ENCODE peak calls at places on chromosomes 4 and X, in five cellular contexts. R is HCT116, G is K562, E is lower lobe of right lung, J is PC-3. W is an unnamed sample.

GRCh38 chrX:125378205-125378604 is 58.5 kb downstream of the TEX13C start:
- DNase-seq in R (no peak), G (no peak), E (no peak), J (peak; percentile 74), W (no peak)

GRCh38 chr4:174318829-174319764 is 35.4 kb downstream of the CEP44 start:
- DNase-seq in R (peak; percentile 22), G (peak; percentile 25), E (no peak), J (peak; percentile 45), W (no peak)

GRCh38 chr4:120066182-120066524 is 495 bp downstream of the MAD2L1 start:
- DNase-seq in R (no peak), G (peak; percentile 52), E (no peak), J (peak; percentile 33), W (no peak)

GRCh38 chr4:57172065-57172464 is 61.9 kb upstream of the IGFBP7 start:
- DNase-seq in R (no peak), G (no peak), E (no peak), J (no peak), W (no peak)

GRCh38 chrX:129788527-129788926 is 8.8 kb downstream of the SASH3 start:
- DNase-seq in R (no peak), G (no peak), E (no peak), J (no peak), W (no peak)

GRCh38 chr4:186149872-186150271 is 41.5 kb upstream of the CYP4V2 start:
- DNase-seq in R (no peak), G (no peak), E (no peak), J (peak; percentile 39), W (no peak)

GRCh38 chr4:4289575-4289929 is 402 bp downstream of the LYAR start:
- DNase-seq in R (no peak), G (no peak), E (peak; percentile 53), J (peak; percentile 9), W (no peak)

GRCh38 chr4:87839309-87839946 is 6.7 kb downstream of the MEPE start:
- DNase-seq in R (no peak), G (peak; percentile 32), E (no peak), J (peak; percentile 45), W (no peak)

GRCh38 chr4:3682236-3683076 is 83.7 kb upstream of the ADRA2C start:
- DNase-seq in R (no peak), G (no peak), E (peak; percentile 39), J (no peak), W (no peak)

GRCh38 chr4:41132055-41132683 is 82.2 kb downstream of the APBB2 start:
- DNase-seq in R (no peak), G (no peak), E (no peak), J (no peak), W (no peak)

GRCh38 chr4:41135761-41136160 is 78.6 kb downstream of the APBB2 start:
- DNase-seq in R (no peak), G (no peak), E (no peak), J (no peak), W (no peak)

GRCh38 chr4:41136456-41136855 is 77.9 kb downstream of the APBB2 start:
- DNase-seq in R (no peak), G (no peak), E (no peak), J (no peak), W (no peak)

GRCh38 chr4:41134581-41134980 is 79.8 kb downstream of the APBB2 start:
- DNase-seq in R (no peak), G (no peak), E (no peak), J (no peak), W (no peak)

DNA sequence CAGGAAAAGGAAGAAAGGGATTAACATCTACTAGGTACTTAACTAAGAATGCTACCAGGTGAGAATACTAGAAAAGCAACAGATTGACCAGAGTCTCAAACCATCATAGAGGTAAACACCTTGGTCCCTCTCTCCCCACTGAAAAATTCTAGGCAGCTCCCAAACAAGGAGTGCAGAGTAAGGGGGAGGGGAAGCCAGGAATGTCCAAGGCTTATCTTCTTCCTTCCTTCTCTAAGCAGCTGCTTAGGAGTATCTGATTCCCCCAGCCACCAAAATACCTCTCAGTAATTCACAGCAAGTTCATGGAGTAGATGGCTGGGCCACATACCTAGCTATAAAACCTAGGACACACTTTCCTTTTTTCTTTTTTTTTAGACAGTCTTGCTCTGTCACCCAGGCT is 80.7 kb downstream of the APBB2 start:
- DNase-seq in R (no peak), G (no peak), E (no peak), J (no peak), W (no peak)
- H3K4me3 ChIP-seq in R (no peak overlapping the region), G (no peak overlapping the region), E (no peak overlapping the region), J (no peak overlapping the region), W (no peak overlapping the region)

DNA sequence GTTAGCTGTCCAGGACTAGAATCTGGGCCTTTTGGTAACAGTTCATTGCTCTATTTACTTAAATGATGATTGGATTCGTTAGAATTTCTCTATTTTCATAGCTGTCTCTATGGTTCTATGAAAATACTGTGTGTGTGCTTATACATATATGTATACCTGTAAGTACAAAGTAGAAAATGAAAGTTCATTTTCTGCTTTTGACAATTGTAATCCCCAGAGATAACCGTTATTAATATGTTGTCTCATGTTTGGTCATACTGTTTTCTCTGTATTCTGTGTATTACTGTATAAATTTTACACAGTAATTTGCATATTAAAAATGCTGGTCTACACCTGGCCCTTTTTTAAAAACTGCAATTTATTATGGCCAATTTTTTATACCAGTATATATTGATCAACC is 55.4 kb downstream of the CLCN3 start:
- DNase-seq in R (no peak), G (no peak), E (no peak), J (no peak), W (no peak)
- TF ChIP-seq CTCF in R (no peak), G (no peak), E (no peak), J (no peak), W (no peak)

GRCh38 chr4:73620115-73620792 is at the start of gene RASSF6:
- DNase-seq in R (peak; percentile 55), G (peak; percentile 27), E (peak; percentile 88), J (peak; percentile 79), W (no peak)
- H3K4me3 ChIP-seq in R (peak within 1 kb of the TSS; percentile 57), G (peak within 1 kb of the TSS; percentile 38), E (peak within 1 kb of the TSS; percentile 46), J (peak within 1 kb of the TSS; percentile 71), W (no peak within 1 kb of the TSS)

GRCh38 chr4:112189754-112190153 is 41.8 kb upstream of the AP1AR start:
- DNase-seq in R (no peak), G (no peak), E (no peak), J (peak; percentile 18), W (no peak)
- TF ChIP-seq CTCF in R (peak; percentile 45), G (no peak), E (no peak), J (peak; percentile 55), W (peak; percentile 29)

GRCh38 chr4:108624263-108625056 is 4.1 kb downstream of the RPL34 start:
- DNase-seq in R (no peak), G (no peak), E (no peak), J (no peak), W (no peak)

GRCh38 chr4:108620101-108620932 is at the start of gene RPL34:
- DNase-seq in R (peak; percentile 97), G (peak; percentile 93), E (peak; percentile 99), J (peak; percentile 95), W (peak; percentile 93)

GRCh38 chr4:108620933-108621905 is 843 bp downstream of the RPL34 start:
- DNase-seq in R (no peak), G (no peak), E (no peak), J (no peak), W (no peak)

GRCh38 chr4:108622022-108622421 is 1.6 kb downstream of the RPL34 start:
- DNase-seq in R (no peak), G (no peak), E (no peak), J (no peak), W (no peak)

DNA sequence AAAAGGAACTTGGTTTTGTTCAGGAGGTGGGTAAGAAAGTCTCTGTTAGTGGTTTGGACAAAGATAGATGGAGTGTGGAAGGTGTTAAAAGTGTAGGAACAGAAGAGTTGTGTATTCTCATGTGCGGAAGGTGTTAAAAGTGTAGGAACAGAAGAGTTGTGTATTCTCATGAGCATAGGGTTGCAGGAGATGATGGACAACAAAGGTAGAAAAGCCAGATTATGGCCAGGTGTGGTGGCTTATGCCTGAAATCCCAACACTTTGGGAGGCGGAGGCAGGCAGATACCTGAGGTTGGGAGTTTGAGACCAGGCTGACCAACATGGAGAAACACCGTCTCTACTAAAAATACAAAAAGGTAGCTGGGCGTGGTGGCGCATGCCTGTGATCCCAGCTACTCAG is 2.5 kb downstream of the RPL34 start:
- DNase-seq in R (no peak), G (no peak), E (no peak), J (no peak), W (no peak)
- H3K4me3 ChIP-seq in R (no peak overlapping the region), G (peak overlapping the region; percentile 82), E (no peak overlapping the region), J (peak overlapping the region; percentile 100), W (no peak overlapping the region)

GRCh38 chr4:43048570-43048969 is 156.1 kb downstream of the GRXCR1 start:
- DNase-seq in R (no peak), G (no peak), E (no peak), J (peak; percentile 15), W (no peak)
- TF ChIP-seq CTCF in R (no peak), G (no peak), E (no peak), J (peak; percentile 57), W (no peak)

GRCh38 chrX:39414290-39414847 is 613.1 kb downstream of the MID1IP1 start:
- DNase-seq in R (no peak), G (no peak), E (no peak), J (no peak), W (no peak)

GRCh38 chrX:39416547-39417262 is 615.4 kb downstream of the MID1IP1 start:
- DNase-seq in R (no peak), G (no peak), E (no peak), J (no peak), W (no peak)

GRCh38 chrX:39418936-39419659 is 617.8 kb downstream of the MID1IP1 start:
- DNase-seq in R (no peak), G (no peak), E (no peak), J (no peak), W (no peak)

DNA sequence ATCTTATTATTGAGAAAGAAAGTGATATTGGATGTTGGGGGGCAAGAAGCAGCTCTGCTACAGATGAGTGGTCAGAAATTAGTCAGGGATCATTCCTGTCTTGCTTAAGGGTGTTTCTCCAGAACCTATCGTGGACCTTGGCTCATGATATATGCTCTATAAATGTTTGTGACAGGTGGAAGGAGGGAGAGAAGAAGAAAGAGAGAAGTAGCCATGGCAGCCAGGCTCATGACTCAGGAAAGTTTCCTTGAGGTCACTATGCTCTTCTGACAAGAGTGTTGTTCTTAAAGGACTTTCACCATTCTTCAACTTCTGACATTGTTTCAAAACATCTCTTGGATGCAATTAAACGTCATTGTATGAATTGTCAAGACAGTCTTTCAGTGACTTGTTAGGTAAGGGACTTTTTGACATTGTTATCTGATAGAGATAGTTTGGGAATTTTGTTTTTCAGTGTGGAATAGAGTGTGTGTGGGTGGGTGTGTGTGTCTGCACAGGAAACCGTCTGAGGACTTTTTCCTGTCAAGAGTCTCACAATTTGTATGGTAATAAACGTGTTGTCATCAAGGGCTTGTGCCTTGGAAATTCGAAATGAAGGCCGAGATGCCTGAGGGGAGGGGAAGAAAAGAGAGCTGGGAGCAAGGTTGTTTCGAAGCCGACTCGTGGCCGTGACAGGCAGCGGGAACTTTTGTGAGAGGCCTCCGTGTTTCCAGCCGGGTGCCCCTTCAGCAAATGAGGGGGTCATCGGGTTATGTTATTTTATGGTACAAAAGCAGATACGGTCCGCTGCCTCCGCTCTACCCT is 617.1 kb downstream of the MID1IP1 start:
- DNase-seq in R (no peak), G (no peak), E (no peak), J (no peak), W (no peak)
- H3K4me3 ChIP-seq in R (no peak overlapping the region), G (no peak overlapping the region), E (no peak overlapping the region), J (no peak overlapping the region), W (no peak overlapping the region)

GRCh38 chr4:29073571-29073970 is 1646.6 kb upstream of the PCDH7 start:
- DNase-seq in R (no peak), G (no peak), E (no peak), J (no peak), W (no peak)
- TF ChIP-seq CTCF in R (no peak), G (no peak), E (no peak), J (no peak), W (no peak)